ENCODE peak calls at places on chromosomes 11 and 22, in eight cellular contexts. L is heart right ventricle, A is lower leg skin, B is fibroblast of the aortic adventitia, S is AG09309, F is BJ, W is psoas muscle, H is AG04449. E is an unnamed sample.

GRCh38 chr11:26557666-26558065 is 14.4 kb downstream of the MUC15 start:
- DNase-seq in L (no peak), A (no peak), B (no peak), S (no peak), F (no peak), W (no peak), H (no peak), E (no peak)

GRCh38 chr22:32985899-32986772 is 72.0 kb downstream of the SYN3 start:
- DNase-seq in L (peak), A (peak), B (peak), S (peak), F (no peak), W (peak), H (peak), E (peak)

GRCh38 chr22:23583836-23584235 is 3.7 kb upstream of the IGLL1 start:
- DNase-seq in L (no peak), A (no peak), B (no peak), S (no peak), F (no peak), W (no peak), H (no peak), E (no peak)

GRCh38 chr11:35662061-35662648 is 420 bp upstream of the TRIM44 start:
- DNase-seq in L (no peak), A (no peak), B (no peak), S (no peak), F (no peak), W (no peak), H (no peak), E (peak)

GRCh38 chr11:76747428-76747979 is 35.7 kb upstream of the TSKU start:
- DNase-seq in L (no peak), A (no peak), B (no peak), S (no peak), F (no peak), W (no peak), H (no peak), E (no peak)

GRCh38 chr22:37940698-37941376 is 12.6 kb downstream of the C22orf23 start:
- DNase-seq in L (no peak), A (no peak), B (peak), S (no peak), F (no peak), W (no peak), H (no peak), E (no peak)

GRCh38 chr11:74730601-74731260 is 495 bp downstream of the CHRDL2 start:
- DNase-seq in L (no peak), A (no peak), B (no peak), S (no peak), F (no peak), W (no peak), H (no peak), E (no peak)

GRCh38 chr22:50293441-50294318 is 13.8 kb downstream of the PLXNB2 start:
- DNase-seq in L (peak), A (no peak), B (peak), S (peak), F (no peak), W (peak), H (no peak), E (no peak)

GRCh38 chr22:26734339-26735018 is 77.1 kb downstream of the MIAT start:
- DNase-seq in L (no peak), A (no peak), B (no peak), S (no peak), F (no peak), W (no peak), H (no peak), E (no peak)

GRCh38 chr11:101390539-101390938 is 193.3 kb downstream of the TRPC6 start:
- DNase-seq in L (no peak), A (no peak), B (peak), S (no peak), F (no peak), W (no peak), H (no peak), E (no peak)

GRCh38 chr11:24872912-24873311 is 376.1 kb downstream of the LUZP2 start:
- DNase-seq in L (no peak), A (no peak), B (no peak), S (no peak), F (no peak), W (no peak), H (no peak), E (no peak)

GRCh38 chr11:75766449-75767227 is 1.9 kb upstream of the DGAT2 start:
- DNase-seq in L (no peak), A (no peak), B (no peak), S (no peak), F (no peak), W (no peak), H (no peak), E (no peak)

GRCh38 chr22:24027389-24027980 is 16.4 kb downstream of the CABIN1 start:
- DNase-seq in L (no peak), A (peak), B (no peak), S (no peak), F (no peak), W (no peak), H (no peak), E (no peak)

DNA sequence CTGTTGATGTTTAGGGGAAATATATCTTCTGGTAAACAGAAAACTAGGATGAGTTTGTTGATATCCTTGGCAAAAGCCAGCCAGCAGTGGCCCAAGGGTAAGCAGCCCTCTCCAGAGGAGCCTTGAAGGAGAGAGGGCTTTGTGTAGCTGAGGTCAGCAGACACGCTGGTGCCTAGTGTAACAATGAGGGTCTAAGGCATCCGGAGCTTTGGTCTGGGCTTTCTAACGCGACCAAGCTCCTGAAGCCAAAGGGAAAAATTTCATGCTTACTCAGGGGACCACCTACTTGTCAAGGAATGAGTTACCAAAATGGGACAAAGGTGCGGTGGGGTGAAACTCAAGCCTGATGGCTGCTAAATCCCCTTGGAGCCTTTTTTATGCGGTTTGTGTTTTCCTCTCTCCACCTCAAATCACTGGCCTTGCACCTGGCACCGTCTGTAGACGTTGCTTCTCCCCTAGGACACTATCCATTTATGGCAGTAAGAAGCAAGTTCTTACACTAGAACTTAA is 134.9 kb downstream of the DBX1 start:
- DNase-seq in L (no peak), A (no peak), B (no peak), S (no peak), F (no peak), W (no peak), H (no peak), E (no peak)
- TF ChIP-seq CTCF in L (no peak), A (no peak), B (no peak), S (no peak), F (no peak), W (no peak), H (no peak), E (no peak)

GRCh38 chr11:34387653-34388052 is 29.8 kb upstream of the ABTB2 start:
- DNase-seq in L (no peak), A (no peak), B (no peak), S (no peak), F (no peak), W (no peak), H (no peak), E (no peak)
- H3K4me3 ChIP-seq in L (no peak), A (no peak), B (no peak), S (no peak), F (no peak), W (no peak), H (no peak), E (no peak)

GRCh38 chr22:43228330-43228729 is 41.4 kb upstream of the TTLL12 start:
- DNase-seq in L (peak), A (no peak), B (peak), S (no peak), F (no peak), W (no peak), H (no peak), E (no peak)
- TF ChIP-seq CTCF in L (peak), A (no peak), B (peak), S (peak), F (peak), W (peak), H (peak), E (no peak)

DNA sequence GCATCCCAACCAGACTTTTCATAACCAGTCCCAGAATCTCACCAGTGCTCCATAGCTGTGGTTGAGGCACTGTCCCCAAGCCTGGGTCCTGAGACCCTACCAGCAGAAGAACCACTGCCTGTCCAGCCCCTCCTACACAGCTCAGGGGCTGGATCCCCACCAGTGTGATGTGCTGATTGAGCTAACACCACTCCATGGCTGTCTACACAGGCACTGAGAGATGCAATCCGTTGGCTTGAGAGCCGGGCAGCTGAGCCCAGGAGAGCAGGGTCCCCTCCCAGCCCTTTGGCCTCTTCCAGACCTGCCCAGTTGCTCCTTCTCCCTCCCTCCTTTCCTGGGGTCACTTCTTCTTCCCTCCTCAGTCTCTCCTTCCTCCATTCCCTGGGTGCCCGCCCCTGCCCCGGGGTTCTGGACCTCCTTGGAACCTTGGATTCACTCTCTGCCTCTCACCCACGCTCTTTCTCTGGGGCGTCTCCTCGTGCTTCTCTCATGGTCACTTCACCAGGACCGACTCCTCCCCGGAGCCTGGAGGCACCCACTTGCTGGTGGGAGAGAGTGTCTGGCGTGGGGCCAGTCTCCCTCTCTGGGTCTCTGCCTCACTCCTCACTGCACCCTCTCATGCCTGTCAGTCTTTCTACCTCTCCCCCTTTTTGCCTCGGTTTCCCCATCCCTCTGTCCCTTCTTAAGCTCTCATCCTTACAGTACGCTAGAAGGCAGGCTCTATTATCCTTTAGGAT is 705 bp upstream of the SCYL1 start:
- DNase-seq in L (peak), A (no peak), B (no peak), S (no peak), F (no peak), W (no peak), H (no peak), E (peak)
- H3K4me3 ChIP-seq in L (no peak), A (no peak), B (peak), S (no peak), F (peak), W (peak), H (peak), E (peak)

GRCh38 chr11:123490527-123490926 is 60.5 kb downstream of the GRAMD1B start:
- DNase-seq in L (no peak), A (no peak), B (no peak), S (no peak), F (no peak), W (no peak), H (no peak), E (no peak)
- TF ChIP-seq CTCF in L (no peak), A (no peak), B (no peak), S (no peak), F (no peak), W (no peak), H (no peak), E (no peak)

GRCh38 chr11:12042215-12042676 is 33.8 kb upstream of the DKK3 start:
- DNase-seq in L (no peak), A (peak), B (peak), S (peak), F (peak), W (no peak), H (peak), E (no peak)
- H3K4me3 ChIP-seq in L (no peak), A (no peak), B (no peak), S (no peak), F (no peak), W (no peak), H (no peak), E (no peak)

E was measured in tibial nerve.